ENCODE peak calls at places on chromosomes 3 and 15, in six cellular contexts. One of them, this sample, is unnamed.

GRCh38 chr3:69384379-69384778 is 1.5 kb downstream of the FRMD4B start:
- DNase-seq in H1: no peak
- DNase-seq in GM12891: no peak
- DNase-seq in HepG2: no peak
- DNase-seq in K562: no peak
- DNase-seq in GM12878: no peak
- DNase-seq in this sample: no peak

GRCh38 chr3:36796896-36797295 is 32.5 kb upstream of the DCLK3 start:
- DNase-seq in H1: no peak
- DNase-seq in GM12891: no peak
- DNase-seq in HepG2: no peak
- DNase-seq in K562: no peak
- DNase-seq in GM12878: no peak
- DNase-seq in this sample: no peak

GRCh38 chr3:111850481-111850880 is 8.6 kb upstream of the PHLDB2 start:
- DNase-seq in H1: no peak
- DNase-seq in GM12891: no peak
- DNase-seq in HepG2: no peak
- DNase-seq in K562: no peak
- DNase-seq in GM12878: no peak
- DNase-seq in this sample: no peak

GRCh38 chr15:72944565-72944964 is 107.7 kb upstream of the NEO1 start:
- DNase-seq in H1: no peak
- DNase-seq in GM12891: no peak
- DNase-seq in HepG2: no peak
- DNase-seq in K562: no peak
- DNase-seq in GM12878: no peak
- DNase-seq in this sample: no peak

GRCh38 chr15:96448923-96449322 is 118.4 kb downstream of the NR2F2 start:
- DNase-seq in H1: no peak
- DNase-seq in GM12891: no peak
- DNase-seq in HepG2: no peak
- DNase-seq in K562: no peak
- DNase-seq in GM12878: no peak
- DNase-seq in this sample: no peak

GRCh38 chr3:177424541-177424940 is 227.3 kb upstream of the TBL1XR1 start:
- DNase-seq in H1: no peak
- DNase-seq in GM12891: no peak
- DNase-seq in HepG2: no peak
- DNase-seq in K562: no peak
- DNase-seq in GM12878: no peak
- DNase-seq in this sample: no peak

GRCh38 chr3:110494728-110495127 is 576.9 kb upstream of the NECTIN3 start:
- DNase-seq in H1: no peak
- DNase-seq in GM12891: no peak
- DNase-seq in HepG2: no peak
- DNase-seq in K562: no peak
- DNase-seq in GM12878: no peak
- DNase-seq in this sample: no peak

GRCh38 chr3:99472385-99472784 is 166.0 kb upstream of the COL8A1 start:
- DNase-seq in H1: no peak
- DNase-seq in GM12891: no peak
- DNase-seq in HepG2: no peak
- DNase-seq in K562: no peak
- DNase-seq in GM12878: no peak
- DNase-seq in this sample: no peak

GRCh38 chr3:111714305-111714704 is 119.2 kb upstream of the ZBED2 start:
- DNase-seq in H1: no peak
- DNase-seq in GM12891: no peak
- DNase-seq in HepG2: no peak
- DNase-seq in K562: no peak
- DNase-seq in GM12878: no peak
- DNase-seq in this sample: no peak

DNA sequence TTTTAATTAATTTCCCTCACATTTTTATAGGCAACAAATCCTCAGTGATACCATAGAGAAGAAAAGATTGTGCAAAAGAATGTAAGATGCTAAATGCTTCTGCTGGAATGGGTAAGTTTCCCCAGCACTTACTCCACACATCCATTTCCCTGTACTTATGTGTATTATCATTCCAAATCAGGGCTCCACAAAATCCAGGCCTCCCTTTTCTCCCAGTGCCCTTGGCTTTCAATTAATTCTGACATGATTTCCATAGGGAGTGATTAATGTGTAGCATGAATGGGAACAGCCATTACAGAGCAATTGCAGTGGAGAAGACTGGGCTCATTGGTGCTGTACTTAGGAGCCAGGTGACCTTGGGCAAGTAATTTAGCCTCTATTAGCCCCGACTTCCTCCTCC is 41.3 kb upstream of the UBE2E1 start:
- DNase-seq in H1: no peak
- DNase-seq in GM12891: no peak
- DNase-seq in HepG2: no peak
- DNase-seq in K562: no peak
- DNase-seq in GM12878: no peak
- DNase-seq in this sample: no peak
- TF ChIP-seq TAF1 in H1: no peak
- TF ChIP-seq TAF1 in GM12891: no peak
- TF ChIP-seq TAF1 in HepG2: no peak
- TF ChIP-seq TAF1 in K562: no peak
- TF ChIP-seq TAF1 in GM12878: no peak
- TF ChIP-seq TAF1 in this sample: no peak

DNA sequence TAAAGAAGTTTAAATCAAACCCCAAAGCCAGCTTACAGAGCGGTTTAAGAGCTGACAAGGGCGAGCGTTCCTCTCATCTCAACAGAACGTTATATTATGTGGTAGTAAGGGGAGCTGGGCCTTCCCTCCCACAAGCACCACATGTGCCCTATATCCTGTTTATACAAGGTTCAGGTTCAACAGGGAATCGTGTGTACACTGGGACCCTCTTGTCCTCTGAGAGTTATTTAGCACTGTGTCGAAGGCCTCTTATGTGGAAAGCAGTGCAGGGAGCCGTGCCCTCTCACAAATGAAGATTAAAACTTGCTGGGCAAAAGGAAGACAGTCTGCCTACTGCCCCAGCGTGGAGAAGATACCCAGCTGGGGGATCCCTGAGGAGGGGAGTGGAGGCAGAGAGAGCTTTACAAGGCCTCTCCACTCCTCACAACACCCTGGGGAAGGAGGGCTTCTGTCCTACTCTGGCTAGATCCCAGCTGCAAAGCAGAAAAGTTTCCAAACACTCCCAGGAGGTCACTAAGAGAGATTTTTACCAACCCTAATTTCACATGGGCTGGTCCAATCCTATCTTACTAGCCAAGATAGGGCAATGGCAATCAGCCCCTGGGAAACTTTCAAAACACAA is 2.9 kb downstream of the TLE3 start:
- DNase-seq in H1: no peak
- DNase-seq in GM12891: no peak
- DNase-seq in HepG2: peak
- DNase-seq in K562: no peak
- DNase-seq in GM12878: no peak
- DNase-seq in this sample: no peak
- TF ChIP-seq POLR2A in H1: no peak
- TF ChIP-seq POLR2A in GM12891: no peak
- TF ChIP-seq POLR2A in HepG2: no peak
- TF ChIP-seq POLR2A in K562: no peak
- TF ChIP-seq POLR2A in GM12878: no peak
- TF ChIP-seq POLR2A in this sample: no peak

DNA sequence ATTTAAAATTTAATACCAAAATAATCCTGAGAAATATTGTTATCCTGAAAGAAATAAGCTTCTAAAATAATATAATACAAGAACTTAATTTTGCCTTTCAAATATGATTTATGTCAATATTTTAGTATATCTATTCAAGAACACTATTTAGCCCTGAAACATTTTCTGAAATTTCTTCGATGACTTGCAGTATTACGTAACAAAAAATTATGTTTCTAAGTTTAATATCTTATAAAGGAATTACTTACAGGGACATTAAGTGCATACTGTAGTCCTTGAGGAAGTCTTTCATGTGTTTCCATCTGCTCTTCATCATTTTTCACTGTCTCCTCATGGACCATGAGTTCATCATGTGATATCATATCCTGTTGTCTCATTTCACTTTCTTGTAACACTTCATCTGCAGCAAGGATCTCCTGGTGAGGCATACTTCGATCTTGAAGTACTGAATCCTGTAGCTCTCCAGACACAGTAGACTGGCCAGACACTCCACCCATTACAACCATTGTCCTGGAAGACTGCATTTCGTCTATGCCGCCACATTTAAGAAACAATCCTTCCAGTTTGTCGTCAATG is 62.0 kb downstream of the ZNF148 start:
- DNase-seq in H1: no peak
- DNase-seq in GM12891: no peak
- DNase-seq in HepG2: no peak
- DNase-seq in K562: no peak
- DNase-seq in GM12878: no peak
- DNase-seq in this sample: no peak
- TF ChIP-seq TAF1 in H1: no peak
- TF ChIP-seq TAF1 in GM12891: no peak
- TF ChIP-seq TAF1 in HepG2: no peak
- TF ChIP-seq TAF1 in K562: no peak
- TF ChIP-seq TAF1 in GM12878: no peak
- TF ChIP-seq TAF1 in this sample: no peak

GRCh38 chr15:89090791-89091666 is 2.8 kb downstream of the ABHD2 start:
- DNase-seq in H1: no peak
- DNase-seq in GM12891: no peak
- DNase-seq in HepG2: no peak
- DNase-seq in K562: no peak
- DNase-seq in GM12878: no peak
- DNase-seq in this sample: no peak
- TF ChIP-seq POLR2A in H1: no peak
- TF ChIP-seq POLR2A in GM12891: peak
- TF ChIP-seq POLR2A in HepG2: no peak
- TF ChIP-seq POLR2A in K562: no peak
- TF ChIP-seq POLR2A in GM12878: peak
- TF ChIP-seq POLR2A in this sample: peak

GRCh38 chr3:128933922-128934253 is 54.5 kb downstream of the ACAD9 start:
- DNase-seq in H1: peak
- DNase-seq in GM12891: no peak
- DNase-seq in HepG2: no peak
- DNase-seq in K562: no peak
- DNase-seq in GM12878: no peak
- DNase-seq in this sample: no peak
- TF ChIP-seq TAF1 in H1: no peak
- TF ChIP-seq TAF1 in GM12891: no peak
- TF ChIP-seq TAF1 in HepG2: no peak
- TF ChIP-seq TAF1 in K562: no peak
- TF ChIP-seq TAF1 in GM12878: no peak
- TF ChIP-seq TAF1 in this sample: no peak

GRCh38 chr15:64070965-64071851 is 22.4 kb downstream of the CIAO2A start:
- DNase-seq in H1: no peak
- DNase-seq in GM12891: no peak
- DNase-seq in HepG2: peak
- DNase-seq in K562: peak
- DNase-seq in GM12878: no peak
- DNase-seq in this sample: no peak
- TF ChIP-seq POLR2A in H1: no peak
- TF ChIP-seq POLR2A in GM12891: no peak
- TF ChIP-seq POLR2A in HepG2: no peak
- TF ChIP-seq POLR2A in K562: no peak
- TF ChIP-seq POLR2A in GM12878: no peak
- TF ChIP-seq POLR2A in this sample: no peak

GRCh38 chr15:39767921-39768320 is 14.7 kb downstream of the FSIP1 start:
- DNase-seq in H1: no peak
- DNase-seq in GM12891: no peak
- DNase-seq in HepG2: no peak
- DNase-seq in K562: no peak
- DNase-seq in GM12878: no peak
- DNase-seq in this sample: no peak
- TF ChIP-seq TAF1 in H1: no peak
- TF ChIP-seq TAF1 in GM12891: no peak
- TF ChIP-seq TAF1 in HepG2: no peak
- TF ChIP-seq TAF1 in K562: no peak
- TF ChIP-seq TAF1 in GM12878: no peak
- TF ChIP-seq TAF1 in this sample: no peak

DNA sequence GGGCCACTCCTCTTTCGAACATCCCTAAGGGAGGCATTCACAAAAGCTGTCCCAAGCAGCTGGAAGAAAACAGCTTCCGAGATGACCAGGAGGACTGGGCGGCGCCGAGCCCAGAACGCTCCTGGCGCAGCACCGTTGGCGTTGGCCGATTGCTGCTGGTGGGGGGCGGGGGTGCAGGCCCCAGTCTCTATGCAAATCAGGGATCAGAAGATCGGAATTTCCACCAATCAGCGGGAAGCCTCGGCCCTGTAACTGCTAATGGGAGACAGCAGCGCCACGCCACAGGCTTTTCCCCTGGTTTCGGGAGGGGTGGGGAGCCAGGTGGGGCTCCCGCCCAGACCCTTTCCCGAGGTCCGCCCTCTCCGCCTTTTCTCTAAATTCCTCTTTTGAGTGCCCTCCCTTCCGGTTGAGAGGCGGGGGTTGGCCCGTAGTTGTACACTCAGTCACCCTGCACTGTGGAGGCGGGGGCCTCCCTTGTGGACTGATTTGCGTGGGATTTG is 27.0 kb downstream of the HMCES start:
- DNase-seq in H1: peak
- DNase-seq in GM12891: no peak
- DNase-seq in HepG2: no peak
- DNase-seq in K562: peak
- DNase-seq in GM12878: no peak
- DNase-seq in this sample: no peak
- TF ChIP-seq POLR2A in H1: peak
- TF ChIP-seq POLR2A in GM12891: no peak
- TF ChIP-seq POLR2A in HepG2: no peak
- TF ChIP-seq POLR2A in K562: no peak
- TF ChIP-seq POLR2A in GM12878: peak
- TF ChIP-seq POLR2A in this sample: no peak

DNA sequence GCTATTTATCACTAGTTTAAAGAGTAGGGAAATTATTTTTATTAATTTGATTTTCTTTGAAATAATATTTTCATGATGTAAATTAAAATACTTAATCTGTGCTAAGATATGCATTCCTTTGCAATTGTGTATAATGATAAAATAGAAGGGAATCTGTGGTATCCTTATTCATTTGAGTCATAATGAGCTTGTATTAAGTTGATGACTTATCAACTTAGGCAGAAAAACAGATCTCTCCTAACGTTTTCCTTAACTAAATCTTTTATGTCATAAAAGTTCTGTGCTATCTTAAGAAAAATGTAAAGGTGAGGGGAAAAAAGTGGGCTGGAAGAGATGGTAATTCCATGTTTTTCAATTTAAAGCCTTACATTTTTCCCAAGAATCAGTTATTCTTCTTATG is 1.9 kb downstream of the FGF7 start:
- DNase-seq in H1: no peak
- DNase-seq in GM12891: no peak
- DNase-seq in HepG2: no peak
- DNase-seq in K562: no peak
- DNase-seq in GM12878: no peak
- DNase-seq in this sample: no peak
- TF ChIP-seq TAF1 in H1: no peak
- TF ChIP-seq TAF1 in GM12891: no peak
- TF ChIP-seq TAF1 in HepG2: no peak
- TF ChIP-seq TAF1 in K562: no peak
- TF ChIP-seq TAF1 in GM12878: no peak
- TF ChIP-seq TAF1 in this sample: no peak

GRCh38 chr3:52047295-52047960 is 8.9 kb downstream of the DUSP7 start:
- DNase-seq in H1: no peak
- DNase-seq in GM12891: no peak
- DNase-seq in HepG2: no peak
- DNase-seq in K562: no peak
- DNase-seq in GM12878: no peak
- DNase-seq in this sample: no peak
- TF ChIP-seq POLR2A in H1: no peak
- TF ChIP-seq POLR2A in GM12891: no peak
- TF ChIP-seq POLR2A in HepG2: no peak
- TF ChIP-seq POLR2A in K562: no peak
- TF ChIP-seq POLR2A in GM12878: no peak
- TF ChIP-seq POLR2A in this sample: no peak

This sample was measured in GM12892.